ENCODE peak calls at places on chromosomes 1 and 21, in five cellular contexts. C is MM.1S, L is neural progenitor cell, D is HCT116, U is OCI-LY7. X is an unnamed sample.

GRCh38 chr1:117735045-117735992 is 129.5 kb downstream of the TENT5C start:
- DNase-seq in U (peak), L (peak), C (peak), D (no peak), X (peak)

GRCh38 chr1:3221112-3222041 is 152.4 kb downstream of the PRDM16 start:
- DNase-seq in U (no peak), D (no peak), C (no peak), L (no peak), X (no peak)

GRCh38 chr1:53026254-53026653 is 35.8 kb upstream of the PODN start:
- DNase-seq in D (no peak), C (no peak), U (no peak), L (no peak), X (no peak)

GRCh38 chr1:172746091-172746949 is 87.4 kb downstream of the FASLG start:
- DNase-seq in U (peak), L (no peak), C (peak), D (peak), X (peak)

GRCh38 chr1:118985611-118986290 is 2.4 kb downstream of the TBX15 start:
- DNase-seq in U (no peak), D (no peak), L (no peak), C (no peak), X (no peak)

GRCh38 chr1:246565751-246566127 is 322 bp downstream of the TFB2M start:
- DNase-seq in U (no peak), D (no peak), C (no peak), L (peak), X (peak)

GRCh38 chr1:118136511-118136937 is 48.5 kb downstream of the SPAG17 start:
- DNase-seq in D (no peak), U (no peak), L (no peak), C (peak), X (peak)

GRCh38 chr1:229563241-229563640 is 4.7 kb upstream of the ABCB10 start:
- DNase-seq in L (peak), C (no peak), D (no peak), U (no peak), X (no peak)

GRCh38 chr1:180250883-180251509 is 20.9 kb downstream of the LHX4 start:
- DNase-seq in C (no peak), L (no peak), D (no peak), U (no peak), X (no peak)

GRCh38 chr1:3393024-3393986 is 61.2 kb upstream of the ARHGEF16 start:
- DNase-seq in L (peak), C (no peak), D (no peak), U (no peak), X (no peak)

GRCh38 chr21:18716578-18717138 is 313.1 kb upstream of the TMPRSS15 start:
- DNase-seq in D (no peak), C (peak), L (no peak), U (no peak), X (peak)

GRCh38 chr1:90728656-90729257 is 11.7 kb upstream of the BARHL2 start:
- DNase-seq in C (no peak), D (no peak), L (no peak), U (no peak), X (no peak)

GRCh38 chr1:53754484-53755312 is 15.7 kb upstream of the GLIS1 start:
- DNase-seq in D (peak), L (peak), C (peak), U (peak), X (peak)

GRCh38 chr1:241532864-241533263 is 686 bp downstream of the KMO start:
- DNase-seq in L (no peak), C (peak), D (no peak), U (peak), X (no peak)

GRCh38 chr1:193070395-193070753 is 11.0 kb downstream of the RO60 start:
- DNase-seq in L (no peak), C (peak), U (peak), D (no peak), X (no peak)

GRCh38 chr1:110874303-110875215 is 1.6 kb downstream of the CD53 start:
- DNase-seq in C (peak), L (no peak), U (peak), D (no peak), X (no peak)

GRCh38 chr1:36008546-36009197 is 75.2 kb upstream of the TEKT2 start:
- DNase-seq in L (no peak), D (peak), U (no peak), C (no peak), X (peak)

GRCh38 chr1:155062702-155063411 is 683 bp upstream of the EFNA4 start:
- DNase-seq in U (peak), D (no peak), C (peak), L (peak), X (peak)

GRCh38 chr1:187257476-187257875 is 428.7 kb downstream of the PLA2G4A start:
- DNase-seq in U (no peak), L (no peak), D (no peak), C (no peak), X (no peak)

GRCh38 chr1:114114751-114115104 is 38.9 kb downstream of the SYT6 start:
- DNase-seq in L (no peak), D (no peak), U (no peak), C (no peak), X (no peak)

GRCh38 chr1:192852548-192852947 is 43.7 kb downstream of the RGS2 start:
- DNase-seq in L (no peak), D (no peak), C (no peak), U (no peak), X (no peak)

GRCh38 chr1:12541274-12542137 is 76.5 kb downstream of the DHRS3 start:
- DNase-seq in C (no peak), U (no peak), D (no peak), L (peak), X (no peak)

GRCh38 chr1:214912127-214912526 is 170.4 kb upstream of the KCNK2 start:
- DNase-seq in C (no peak), L (no peak), D (no peak), U (no peak), X (no peak)

GRCh38 chr1:17046043-17046657 is 7.7 kb downstream of the SDHB start:
- DNase-seq in D (peak), U (peak), C (peak), L (peak), X (peak)

GRCh38 chr21:32921632-32922230 is 104.0 kb upstream of the OLIG2 start:
- DNase-seq in L (peak), U (peak), D (peak), C (peak), X (peak)

GRCh38 chr1:32685498-32685897 is 17.1 kb downstream of the SYNC start:
- DNase-seq in C (no peak), U (no peak), D (no peak), L (no peak), X (no peak)

GRCh38 chr1:39902121-39902807 is 547 bp upstream of the MYCL start:
- DNase-seq in D (peak), U (peak), L (no peak), C (peak), X (peak)

GRCh38 chr1:16167331-16168143 is 11.7 kb upstream of the EPHA2 start:
- DNase-seq in U (peak), L (peak), D (no peak), C (peak), X (peak)

GRCh38 chr21:31977816-31978215 is 105.0 kb downstream of the HUNK start:
- DNase-seq in L (no peak), C (no peak), U (no peak), D (no peak), X (no peak)

GRCh38 chr1:44862829-44863406 is 19.9 kb upstream of the PTCH2 start:
- DNase-seq in U (no peak), D (no peak), L (no peak), C (peak), X (peak)

GRCh38 chr1:44739361-44740178 is at the start of gene KIF2C:
- DNase-seq in D (peak), L (peak), C (peak), U (peak), X (peak)

DNA sequence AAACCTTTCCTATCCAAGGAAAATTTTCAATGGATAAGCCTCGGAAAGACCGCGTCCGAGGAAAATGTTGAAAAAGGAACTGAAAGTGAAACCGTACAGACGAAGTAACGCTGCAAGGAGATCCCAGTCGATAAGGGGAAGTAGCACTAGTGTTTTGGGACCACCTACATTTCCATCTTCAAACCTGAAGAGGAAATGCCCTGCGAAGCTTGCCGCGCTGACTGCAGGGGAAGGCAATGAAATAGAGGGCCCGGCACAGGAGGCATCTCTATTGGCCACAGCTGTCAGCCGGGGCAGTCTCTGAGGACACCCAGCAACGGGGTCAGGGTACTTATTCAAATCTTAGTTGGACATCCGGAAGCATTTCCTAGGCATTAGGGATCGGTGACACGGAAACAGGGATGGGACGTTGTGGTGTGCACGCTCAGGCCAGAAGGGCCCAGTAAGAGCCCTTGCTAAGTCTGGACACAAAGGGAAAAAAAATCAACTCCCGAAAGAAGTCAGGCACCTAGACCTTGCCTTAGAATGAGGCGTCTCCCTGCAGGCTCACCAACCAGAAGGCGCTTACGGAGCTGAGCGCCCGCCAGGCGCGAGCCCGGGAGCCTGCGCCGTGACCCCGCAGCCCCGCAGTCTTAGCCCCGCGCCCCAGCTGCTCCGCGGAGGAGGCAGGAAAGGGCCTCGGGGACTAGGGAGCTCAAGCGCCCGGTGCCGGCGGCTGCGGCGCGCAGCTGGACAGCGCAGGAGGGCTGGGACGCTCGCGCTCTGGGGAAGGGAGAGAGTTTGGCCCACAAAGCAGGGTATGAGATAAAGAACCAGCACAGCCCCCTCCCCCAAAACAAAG is 649 bp downstream of the USF1 start:
- DNase-seq in C (peak), D (no peak), U (peak), L (peak), X (peak)
- TF ChIP-seq EZH2phosphoT487 in C (no peak), D (no peak), U (no peak), L (no peak), X (no peak)

DNA sequence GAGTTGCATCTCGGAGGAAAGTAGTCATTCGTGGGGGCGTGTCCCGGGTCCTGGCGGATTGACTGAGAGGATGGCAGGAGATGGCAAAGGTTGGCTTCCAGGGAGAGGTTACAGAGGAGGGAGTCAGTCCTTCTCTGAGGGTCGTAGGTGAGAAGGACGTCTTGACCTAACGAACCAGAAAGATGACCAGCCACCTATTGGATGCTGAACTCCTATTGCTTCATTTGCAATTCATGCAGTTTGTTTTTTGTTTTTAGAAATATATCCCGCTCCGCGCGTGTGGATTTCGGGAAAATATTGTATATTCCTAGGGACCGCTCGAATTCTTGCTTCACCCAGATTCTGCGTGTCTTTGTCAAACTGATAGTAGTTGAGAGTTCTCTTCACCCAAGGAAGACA is 527 bp downstream of the DISP1 start:
- DNase-seq in D (no peak), L (no peak), C (no peak), U (no peak), X (peak)
- TF ChIP-seq EZH2phosphoT487 in D (no peak), L (no peak), C (no peak), U (no peak), X (no peak)

GRCh38 chr1:19384113-19384512 is 72.0 kb downstream of the SLC66A1 start:
- DNase-seq in D (no peak), L (no peak), C (no peak), U (no peak), X (peak)
- TF ChIP-seq EZH2phosphoT487 in D (no peak), L (no peak), C (no peak), U (no peak), X (no peak)

DNA sequence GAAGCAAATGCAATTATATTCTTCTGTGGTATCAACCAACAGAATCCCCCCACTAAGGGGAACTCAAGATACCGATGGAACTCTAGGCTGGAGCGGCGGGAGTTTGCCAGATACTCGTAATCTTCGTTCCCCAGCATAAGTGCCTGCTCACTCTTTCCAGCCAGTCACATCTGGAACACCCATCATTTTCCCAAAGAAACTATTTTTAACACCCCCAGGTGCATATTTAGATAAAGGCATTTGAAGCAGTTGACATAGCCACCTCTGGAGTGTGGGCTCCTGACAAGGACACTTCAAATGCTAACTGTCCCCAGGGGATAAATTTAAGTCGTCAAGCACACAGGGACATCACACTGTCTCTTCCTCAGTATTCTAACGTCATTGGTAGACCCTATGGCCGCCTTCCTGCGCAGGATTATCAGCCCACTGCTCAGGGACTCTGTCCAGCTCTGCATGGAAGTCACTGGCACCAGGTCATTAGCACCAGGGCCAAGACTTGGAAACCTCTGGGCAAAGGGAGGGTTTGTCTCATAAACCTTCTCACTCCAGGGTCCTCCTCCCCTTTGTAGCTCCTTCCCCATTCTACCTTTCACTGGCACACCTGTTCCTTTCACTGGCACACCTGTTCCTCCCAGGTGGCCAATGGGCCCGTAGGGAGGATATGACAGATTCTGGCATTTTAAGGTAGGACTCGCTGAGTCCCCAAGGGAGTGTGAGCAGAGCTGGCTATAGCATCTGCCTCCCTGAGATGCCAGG is 48.8 kb downstream of the H3-3A start:
- DNase-seq in D (no peak), L (no peak), U (peak), C (peak), X (no peak)
- TF ChIP-seq EZH2phosphoT487 in D (no peak), L (no peak), U (no peak), C (no peak), X (no peak)

GRCh38 chr1:24308365-24309015 is 10.7 kb upstream of the GRHL3 start:
- DNase-seq in L (peak), U (peak), D (no peak), C (peak), X (peak)
- TF ChIP-seq EZH2phosphoT487 in L (no peak), U (no peak), D (no peak), C (no peak), X (no peak)

DNA sequence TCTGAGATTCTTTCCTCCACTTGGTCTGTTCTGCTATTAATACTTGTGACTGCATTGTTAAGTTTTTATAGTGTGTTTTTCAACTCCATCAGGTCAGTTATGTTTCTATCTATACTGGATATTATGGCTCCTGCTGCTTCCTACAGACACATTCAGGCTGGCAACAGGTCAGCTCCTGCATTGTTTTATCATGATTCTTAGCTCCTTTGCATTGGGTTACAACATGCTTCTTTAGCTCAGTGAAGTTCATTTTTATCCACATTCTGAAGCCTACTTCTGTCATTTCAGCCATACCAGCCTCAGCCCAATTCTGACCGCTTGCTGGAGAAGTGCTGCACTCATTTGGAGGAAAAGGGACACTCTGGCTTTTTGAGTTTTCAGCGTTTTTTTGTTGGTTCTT is 37.3 kb upstream of the F3 start:
- DNase-seq in U (no peak), D (no peak), L (no peak), C (no peak), X (no peak)
- TF ChIP-seq EZH2phosphoT487 in U (no peak), D (no peak), L (no peak), C (no peak), X (no peak)

DNA sequence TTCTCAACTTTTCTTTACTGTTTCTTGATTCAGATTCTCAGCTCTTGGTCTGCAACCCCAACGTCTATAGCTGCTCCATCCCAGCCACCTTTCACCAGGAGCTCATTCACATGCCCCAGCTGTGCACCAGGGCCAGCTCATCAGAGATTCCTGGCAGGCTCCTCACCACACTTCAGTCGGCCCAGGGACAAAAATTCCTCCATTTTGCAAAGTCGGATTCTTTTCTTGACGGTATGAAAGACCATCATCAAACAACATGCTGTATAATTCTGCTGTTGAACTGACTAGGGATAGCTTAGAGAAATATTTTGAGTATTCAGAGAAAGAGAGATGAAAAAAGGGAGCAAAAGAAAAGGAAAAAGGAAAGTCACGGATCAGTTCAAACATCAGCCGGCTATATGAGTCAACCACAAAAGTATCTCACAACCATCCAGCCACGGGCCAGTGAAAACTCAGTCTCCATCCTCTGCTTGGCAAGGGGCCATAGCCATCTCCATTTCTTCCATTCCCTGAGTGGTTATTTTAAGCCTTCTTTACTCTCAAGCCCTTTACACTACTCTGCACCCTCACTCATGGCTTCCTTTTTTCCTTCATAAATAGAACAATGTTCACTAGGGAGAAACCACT is 14.1 kb downstream of the DNASE2B start:
- DNase-seq in C (no peak), D (no peak), L (no peak), U (no peak), X (no peak)
- TF ChIP-seq EZH2phosphoT487 in C (no peak), D (no peak), L (no peak), U (no peak), X (no peak)

GRCh38 chr21:45207839-45208626 is 79.7 kb downstream of the POFUT2 start:
- DNase-seq in D (no peak), U (no peak), L (no peak), C (no peak), X (no peak)
- TF ChIP-seq EZH2phosphoT487 in D (no peak), U (no peak), L (no peak), C (no peak), X (no peak)

GRCh38 chr1:107574044-107574443 is 390.9 kb downstream of the VAV3 start:
- DNase-seq in L (no peak), U (no peak), D (no peak), C (no peak), X (no peak)
- TF ChIP-seq EZH2phosphoT487 in L (no peak), U (no peak), D (no peak), C (no peak), X (no peak)

DNA sequence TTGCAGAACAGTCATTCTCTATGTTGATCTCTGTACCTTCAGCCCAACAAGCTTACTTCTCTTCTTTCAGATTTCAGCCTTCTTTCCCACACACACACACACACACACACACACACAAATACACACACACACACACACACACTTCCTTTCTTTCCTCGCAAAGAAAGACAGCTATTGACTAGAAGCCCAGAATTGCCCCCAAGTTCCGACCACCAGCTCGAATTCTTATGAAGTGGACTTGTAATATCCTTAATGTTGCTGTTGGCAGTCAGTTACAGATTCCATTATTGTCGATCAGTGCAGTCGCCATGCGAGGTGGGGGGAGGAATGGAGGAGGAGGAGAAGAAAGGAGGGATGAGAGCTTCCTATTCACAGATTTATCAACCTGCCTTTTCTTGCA is 125.5 kb downstream of the CLEC20A start:
- DNase-seq in D (no peak), U (no peak), L (peak), C (no peak), X (no peak)
- TF ChIP-seq EZH2phosphoT487 in D (no peak), U (no peak), L (no peak), C (no peak), X (no peak)